ENCODE peak calls at places on chromosomes 4 and X, in eight cellular contexts. J, E, V, Z, L, M, P and X are unnamed samples.

GRCh38 chrX:2767631-2768455 is 16.0 kb downstream of the XG start:
- DNase-seq in J (peak), E (peak), V (peak), Z (peak), L (no peak), M (peak), P (no peak), X (no peak)

GRCh38 chr4:139611391-139611790 is 54.2 kb upstream of the MGST2 start:
- DNase-seq in J (no peak), E (no peak), V (no peak), Z (no peak), L (no peak), M (no peak), P (no peak), X (no peak)

GRCh38 chrX:44428989-44429627 is 85.6 kb upstream of the EFHC2 start:
- DNase-seq in J (no peak), E (no peak), V (no peak), Z (no peak), L (no peak), M (peak), P (no peak), X (no peak)

GRCh38 chr4:28443786-28444412 is 1583.3 kb downstream of the STIM2 start:
- DNase-seq in J (no peak), E (no peak), V (no peak), Z (no peak), L (no peak), M (peak), P (peak), X (no peak)

GRCh38 chr4:182973421-182974340 is 56.5 kb upstream of the DCTD start:
- DNase-seq in J (peak), E (peak), V (no peak), Z (no peak), L (no peak), M (no peak), P (no peak), X (no peak)

GRCh38 chr4:15410750-15411149 is 17.1 kb upstream of the C1QTNF7 start:
- DNase-seq in J (peak), E (no peak), V (no peak), Z (no peak), L (no peak), M (no peak), P (no peak), X (no peak)

GRCh38 chr4:41257257-41257900 is 651 bp downstream of the UCHL1 start:
- DNase-seq in J (peak), E (peak), V (peak), Z (peak), L (no peak), M (no peak), P (peak), X (peak)

GRCh38 chr4:183200453-183200852 is 101.4 kb downstream of the WWC2 start:
- DNase-seq in J (peak), E (peak), V (peak), Z (peak), L (no peak), M (peak), P (no peak), X (no peak)

GRCh38 chr4:30720021-30720655 is at the start of gene PCDH7:
- DNase-seq in J (peak), E (peak), V (peak), Z (peak), L (no peak), M (peak), P (peak), X (peak)

GRCh38 chrX:53223955-53224859 is 800 bp downstream of the KDM5C start:
- DNase-seq in J (peak), E (peak), V (no peak), Z (peak), L (no peak), M (peak), P (peak), X (no peak)

GRCh38 chr4:8088966-8089491 is 69.6 kb downstream of the ABLIM2 start:
- DNase-seq in J (no peak), E (no peak), V (no peak), Z (no peak), L (no peak), M (no peak), P (no peak), X (no peak)

GRCh38 chr4:17702666-17703065 is 78.8 kb downstream of the FAM184B start:
- DNase-seq in J (no peak), E (no peak), V (no peak), Z (no peak), L (no peak), M (no peak), P (no peak), X (no peak)

GRCh38 chr4:183395395-183395794 is 49.0 kb upstream of the CDKN2AIP start:
- DNase-seq in J (no peak), E (no peak), V (no peak), Z (no peak), L (no peak), M (no peak), P (no peak), X (no peak)

GRCh38 chr4:40143926-40144508 is 52.8 kb upstream of the RHOH start:
- DNase-seq in J (no peak), E (no peak), V (no peak), Z (no peak), L (no peak), M (no peak), P (no peak), X (no peak)

GRCh38 chr4:155491336-155492131 is 114.8 kb upstream of the MAP9 start:
- DNase-seq in J (peak), E (no peak), V (no peak), Z (no peak), L (no peak), M (no peak), P (no peak), X (peak)

GRCh38 chr4:155494037-155494718 is 117.4 kb upstream of the MAP9 start:
- DNase-seq in J (no peak), E (no peak), V (no peak), Z (no peak), L (no peak), M (no peak), P (no peak), X (no peak)

GRCh38 chr4:155495572-155496293 is 119.0 kb upstream of the MAP9 start:
- DNase-seq in J (peak), E (no peak), V (no peak), Z (no peak), L (no peak), M (no peak), P (no peak), X (no peak)

GRCh38 chr4:155497306-155497705 is 120.5 kb upstream of the MAP9 start:
- DNase-seq in J (no peak), E (no peak), V (no peak), Z (no peak), L (no peak), M (no peak), P (no peak), X (no peak)

GRCh38 chr4:155496294-155496626 is 119.5 kb upstream of the MAP9 start:
- DNase-seq in J (no peak), E (no peak), V (no peak), Z (no peak), L (no peak), M (no peak), P (no peak), X (no peak)
- TF ChIP-seq CTCF in J (no peak), E (no peak), V (no peak), Z (no peak), L (no peak), M (no peak), P (no peak), X (no peak)

GRCh38 chrX:54786972-54787371 is 11.1 kb downstream of the ITIH6 start:
- DNase-seq in J (no peak), E (no peak), V (no peak), Z (no peak), L (no peak), M (peak), P (no peak), X (peak)
- TF ChIP-seq CTCF in J (no peak), E (no peak), V (no peak), Z (peak), L (no peak), M (peak), P (no peak), X (peak)

GRCh38 chr4:5980436-5981155 is 37.6 kb downstream of the C4orf50 start:
- DNase-seq in J (no peak), E (no peak), V (peak), Z (no peak), L (no peak), M (no peak), P (no peak), X (no peak)
- TF ChIP-seq CTCF in J (no peak), E (no peak), V (no peak), Z (no peak), L (no peak), M (no peak), P (peak), X (no peak)

GRCh38 chrX:45747905-45748304 is 547.2 kb upstream of the DIPK2B start:
- DNase-seq in J (no peak), E (no peak), V (no peak), Z (no peak), L (no peak), M (peak), P (no peak), X (no peak)

GRCh38 chrX:45743906-45744625 is 543.4 kb upstream of the DIPK2B start:
- DNase-seq in J (no peak), E (no peak), V (no peak), Z (no peak), L (no peak), M (no peak), P (no peak), X (no peak)

GRCh38 chrX:45740291-45740690 is 539.6 kb upstream of the DIPK2B start:
- DNase-seq in J (no peak), E (no peak), V (no peak), Z (no peak), L (no peak), M (peak), P (no peak), X (no peak)

GRCh38 chrX:45745479-45745878 is 544.8 kb upstream of the DIPK2B start:
- DNase-seq in J (no peak), E (no peak), V (no peak), Z (no peak), L (no peak), M (no peak), P (no peak), X (no peak)

DNA sequence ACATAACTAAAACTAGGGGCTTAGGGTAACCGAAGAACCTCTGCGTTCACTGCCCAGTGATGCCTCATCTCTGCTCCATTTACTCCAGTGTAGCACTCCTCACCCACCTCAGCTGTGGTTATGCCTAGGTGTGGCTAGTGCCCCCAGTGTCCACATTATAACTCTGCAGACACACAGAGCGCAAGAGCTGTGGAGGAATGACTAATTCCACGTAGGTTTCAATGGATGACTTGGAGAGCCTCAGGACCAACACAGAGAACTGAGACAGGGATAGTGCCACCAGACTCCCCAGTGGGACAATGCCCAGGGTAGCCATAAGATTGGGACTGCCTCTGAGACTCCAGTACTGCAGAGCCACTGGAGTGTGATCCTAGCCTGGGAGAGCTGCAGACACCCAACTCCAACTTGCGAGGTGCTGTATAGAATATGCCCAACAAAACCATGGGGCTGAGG is 542.4 kb upstream of the DIPK2B start:
- DNase-seq in J (no peak), E (no peak), V (no peak), Z (peak), L (no peak), M (peak), P (no peak), X (no peak)
- TF ChIP-seq CTCF in J (peak), E (peak), V (no peak), Z (peak), L (no peak), M (peak), P (no peak), X (no peak)

DNA sequence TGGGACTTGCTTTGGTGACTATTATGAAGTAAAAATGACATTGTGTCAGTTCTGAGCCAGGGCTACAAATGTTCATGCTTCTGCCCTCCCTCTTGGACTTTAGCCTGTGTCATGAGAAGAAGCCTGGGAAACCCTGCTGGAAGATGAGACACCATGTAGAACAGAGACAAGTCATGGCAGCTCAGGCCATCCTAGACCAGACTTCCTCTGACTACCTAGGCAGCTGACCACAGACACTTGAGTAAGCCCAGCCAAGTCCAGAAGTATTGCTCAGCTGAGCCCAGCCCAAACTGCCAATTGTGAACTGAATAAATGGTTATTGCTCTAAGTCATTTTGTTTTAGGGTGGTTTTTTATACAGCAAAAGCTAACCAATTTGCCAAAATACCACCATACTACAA is 467.6 kb upstream of the CNKSR2 start:
- DNase-seq in J (no peak), E (peak), V (no peak), Z (peak), L (no peak), M (peak), P (no peak), X (no peak)
- TF ChIP-seq CTCF in J (no peak), E (no peak), V (no peak), Z (no peak), L (no peak), M (no peak), P (no peak), X (no peak)